ENCODE peak calls at places on chromosomes 3 and 15, in six cellular contexts. N is activated CD8-positive, alpha-beta memory T cell treated with anti-CD3 and anti-CD28 coated beads for 1 hour; B is left ventricle myocardium inferior; R is epithelial cell of esophagus; I is NCI-H146; F is NCI-H82. Q is an unnamed sample.

GRCh38 chr3:64856953-64857516 is 169.2 kb upstream of the ADAMTS9 start:
- DNase-seq in N (no peak), B (no peak), R (no peak), I (no peak), F (no peak), Q (no peak)

GRCh38 chr3:194051554-194052175 is 84.3 kb upstream of the HES1 start:
- DNase-seq in N (no peak), B (no peak), R (no peak), I (peak), F (no peak), Q (no peak)

GRCh38 chr15:76163429-76164020 is 103.7 kb downstream of the TMEM266 start:
- DNase-seq in N (no peak), B (peak), R (peak), I (no peak), F (peak), Q (no peak)

GRCh38 chr3:48047841-48048456 is 31.7 kb upstream of the MAP4 start:
- DNase-seq in N (no peak), B (no peak), R (peak), I (peak), F (no peak), Q (no peak)

GRCh38 chr3:33940149-33940548 is 141.7 kb downstream of the PDCD6IP start:
- DNase-seq in N (no peak), B (no peak), R (peak), I (no peak), F (no peak), Q (no peak)

GRCh38 chr15:100434038-100434437 is 92.3 kb upstream of the ADAMTS17 start:
- DNase-seq in N (no peak), B (no peak), R (no peak), I (no peak), F (no peak), Q (no peak)

GRCh38 chr3:187336322-187336721 is 31.9 kb upstream of the RTP4 start:
- DNase-seq in N (no peak), B (no peak), R (no peak), I (no peak), F (no peak), Q (no peak)

GRCh38 chr3:78788839-78789238 is 979.0 kb downstream of the ROBO1 start:
- DNase-seq in N (no peak), B (no peak), R (no peak), I (no peak), F (no peak), Q (no peak)

GRCh38 chr3:190864002-190864401 is 1.5 kb upstream of the GMNC start:
- DNase-seq in N (no peak), B (no peak), R (no peak), I (no peak), F (no peak), Q (no peak)